ENCODE peak calls at places on chromosomes 16 and 17, in six cellular contexts. H is PC-3, K is HCT116, M is hepatocyte, R is GM23248, B is MM.1S. U is an unnamed sample.

GRCh38 chr16:77297996-77298637 is 98.9 kb downstream of the SYCE1L start:
- DNase-seq in H (peak; percentile 51), K (no peak), M (no peak), R (peak; percentile 49), B (no peak), U (no peak)

GRCh38 chr16:54362801-54363200 is 76.2 kb upstream of the IRX3 start:
- DNase-seq in H (no peak), K (no peak), M (no peak), R (no peak), B (no peak), U (no peak)

GRCh38 chr16:25165284-25165683 is 51.5 kb upstream of the AQP8 start:
- DNase-seq in H (no peak), K (no peak), M (no peak), R (no peak), B (no peak), U (no peak)

GRCh38 chr17:38428150-38428642 is at the start of gene ARHGAP23:
- DNase-seq in H (peak; percentile 41), K (no peak), M (peak; percentile 74), R (peak; percentile 84), B (peak; percentile 74), U (peak; percentile 74)

GRCh38 chr17:68707032-68707431 is 105.9 kb upstream of the FAM20A start:
- DNase-seq in H (peak; percentile 11), K (no peak), M (peak; percentile 36), R (peak; percentile 95), B (no peak), U (peak; percentile 10)

GRCh38 chr16:80751167-80751566 is 53.2 kb downstream of the CDYL2 start:
- DNase-seq in H (peak; percentile 33), K (no peak), M (no peak), R (peak; percentile 72), B (no peak), U (peak; percentile 2)

GRCh38 chr17:14052886-14053615 is 16.3 kb upstream of the COX10 start:
- DNase-seq in H (no peak), K (no peak), M (peak; percentile 19), R (peak; percentile 9), B (no peak), U (no peak)

GRCh38 chr16:70395345-70395901 is 43.5 kb downstream of the ST3GAL2 start:
- DNase-seq in H (peak; percentile 40), K (no peak), M (peak; percentile 78), R (peak; percentile 56), B (peak; percentile 64), U (peak; percentile 87)

GRCh38 chr17:64081802-64082799 is 47.8 kb downstream of the ERN1 start:
- DNase-seq in H (peak; percentile 98), K (peak; percentile 82), M (peak; percentile 52), R (peak; percentile 73), B (peak; percentile 81), U (no peak)

GRCh38 chr17:17780941-17781590 is 55.7 kb downstream of the SREBF1 start:
- DNase-seq in H (peak; percentile 39), K (no peak), M (peak; percentile 84), R (no peak), B (no peak), U (peak; percentile 88)

GRCh38 chr16:30351586-30352419 is 3.3 kb downstream of the CD2BP2 start:
- DNase-seq in H (peak; percentile 88), K (peak; percentile 39), M (no peak), R (peak; percentile 96), B (no peak), U (no peak)

GRCh38 chr16:81786321-81786720 is 7.2 kb downstream of the PLCG2 start:
- DNase-seq in H (peak; percentile 65), K (no peak), M (no peak), R (peak; percentile 46), B (no peak), U (no peak)

GRCh38 chr17:32881054-32881453 is 4.1 kb upstream of the MYO1D start:
- DNase-seq in H (no peak), K (no peak), M (no peak), R (peak; percentile 73), B (no peak), U (no peak)

GRCh38 chr16:21608647-21609328 is 9.4 kb downstream of the METTL9 start:
- DNase-seq in H (no peak), K (no peak), M (no peak), R (peak; percentile 55), B (no peak), U (peak; percentile 36)

GRCh38 chr16:22771551-22771950 is 42.4 kb upstream of the HS3ST2 start:
- DNase-seq in H (no peak), K (no peak), M (no peak), R (no peak), B (no peak), U (no peak)

GRCh38 chr16:57041182-57042156 is 50.9 kb upstream of the CPNE2 start:
- DNase-seq in H (no peak), K (no peak), M (no peak), R (no peak), B (peak; percentile 61), U (no peak)

GRCh38 chr17:21058098-21058893 is 15.5 kb upstream of the USP22 start:
- DNase-seq in H (peak; percentile 56), K (no peak), M (peak; percentile 48), R (peak; percentile 80), B (no peak), U (no peak)

GRCh38 chr17:67779098-67779672 is 46.1 kb upstream of the BPTF start:
- DNase-seq in H (peak; percentile 64), K (peak; percentile 48), M (peak; percentile 53), R (peak; percentile 47), B (peak; percentile 16), U (peak; percentile 65)

GRCh38 chr17:48492401-48493298 is 38.2 kb downstream of the HOXB1 start:
- DNase-seq in H (peak; percentile 77), K (no peak), M (peak; percentile 81), R (peak; percentile 86), B (peak; percentile 59), U (peak; percentile 72)

GRCh38 chr17:72656114-72656763 is 436.2 kb downstream of the SLC39A11 start:
- DNase-seq in H (no peak), K (no peak), M (no peak), R (no peak), B (no peak), U (no peak)

DNA sequence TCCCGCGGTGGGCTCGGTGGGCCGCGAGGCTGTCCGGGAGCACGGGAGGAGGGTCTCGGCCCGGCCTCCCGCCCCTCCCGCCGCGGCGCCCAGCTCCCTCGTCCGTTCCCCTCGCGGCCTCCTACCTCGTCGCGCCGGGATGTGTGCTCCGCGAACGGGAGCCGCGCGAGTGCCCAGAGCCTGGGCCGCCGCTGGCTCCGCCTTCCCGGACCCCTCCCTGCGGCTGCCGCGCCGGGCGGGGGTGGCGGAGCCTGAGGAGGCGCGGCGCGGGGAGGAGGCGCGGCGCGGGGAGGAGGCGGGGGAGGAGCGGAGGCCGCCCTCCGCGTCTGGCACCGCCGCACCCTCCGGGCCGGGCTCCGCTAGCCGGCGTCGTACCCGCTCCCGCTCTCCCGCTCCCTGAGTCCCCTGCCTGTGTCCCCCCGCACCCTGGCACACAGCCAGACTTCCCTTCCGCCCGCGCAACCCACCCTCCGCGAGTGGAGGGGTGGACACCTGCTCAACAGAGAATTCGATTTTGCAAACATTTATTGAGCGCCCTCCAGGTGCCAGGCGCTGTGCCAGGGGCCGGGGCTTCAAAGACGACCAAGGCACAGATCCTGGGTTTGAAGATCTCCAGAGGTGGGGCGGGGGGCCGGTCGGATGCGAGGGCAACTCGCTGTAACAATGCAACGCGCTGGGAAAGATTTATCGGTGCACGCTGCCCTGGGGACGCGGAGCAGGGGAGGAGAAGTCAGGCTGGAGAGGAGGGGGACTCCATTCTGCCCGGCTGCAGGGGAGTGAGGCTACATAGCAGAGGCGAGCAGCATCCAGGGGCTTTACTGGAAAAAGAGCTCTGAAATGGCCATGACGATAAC is at the start of gene MPP3:
- DNase-seq in H (peak; percentile 91), K (no peak), M (peak; percentile 92), R (peak; percentile 90), B (peak; percentile 38), U (peak; percentile 87)
- TF ChIP-seq EZH2 in H (no peak), K (no peak), M (no peak), R (no peak), B (no peak), U (peak; percentile 64)

GRCh38 chr17:53101706-53102105 is 721.0 kb upstream of the KIF2B start:
- DNase-seq in H (no peak), K (no peak), M (no peak), R (no peak), B (peak; percentile 73), U (no peak)
- TF ChIP-seq EZH2phosphoT487 in H (no peak), K (no peak), M (no peak), R (no peak), B (no peak), U (no peak)

GRCh38 chr16:5580772-5581171 is 483.2 kb upstream of the EEF2KMT start:
- DNase-seq in H (no peak), K (no peak), M (no peak), R (no peak), B (no peak), U (no peak)

GRCh38 chr16:5580320-5580719 is 482.7 kb upstream of the EEF2KMT start:
- DNase-seq in H (no peak), K (no peak), M (no peak), R (no peak), B (no peak), U (no peak)

GRCh38 chr16:5581963-5582362 is 484.4 kb upstream of the EEF2KMT start:
- DNase-seq in H (no peak), K (no peak), M (no peak), R (no peak), B (no peak), U (no peak)

GRCh38 chr16:5582529-5582928 is 484.9 kb upstream of the EEF2KMT start:
- DNase-seq in H (no peak), K (no peak), M (no peak), R (no peak), B (no peak), U (no peak)

DNA sequence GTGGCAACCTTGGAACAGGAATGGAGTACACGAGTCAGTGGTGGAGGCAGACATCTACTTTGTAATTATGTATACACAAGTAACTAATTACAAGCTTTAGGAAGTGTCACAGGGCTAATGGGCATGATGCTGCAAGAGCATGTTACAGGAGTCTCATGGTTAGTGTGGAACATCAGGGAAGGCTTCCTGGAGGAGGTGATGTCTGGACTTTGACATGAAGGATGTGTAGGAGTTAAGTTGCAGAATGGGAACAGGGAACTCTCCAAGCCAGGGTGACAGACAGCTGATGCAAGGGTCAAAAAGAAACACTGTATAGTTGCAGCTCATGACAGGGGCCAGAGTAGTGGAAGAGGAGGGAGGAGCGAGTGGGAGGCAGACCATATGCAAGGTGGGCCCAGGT is 483.8 kb upstream of the EEF2KMT start:
- DNase-seq in H (no peak), K (no peak), M (no peak), R (no peak), B (no peak), U (no peak)
- H3K9me3 ChIP-seq in H (no peaks in the 10 kb centered on the region), K (no peaks in the 10 kb centered on the region), M (no peaks in the 10 kb centered on the region), R (no peaks in the 10 kb centered on the region), B (no peaks in the 10 kb centered on the region), U (no peaks in the 10 kb centered on the region)

GRCh38 chr17:82372063-82372590 is 562 bp downstream of the UTS2R start:
- DNase-seq in H (no peak), K (no peak), M (no peak), R (no peak), B (no peak), U (no peak)
- TF ChIP-seq EZH2 in H (no peak), K (no peak), M (peak; percentile 44), R (no peak), B (no peak), U (peak; percentile 33)